ENCODE peak calls at places on chromosomes 13 and 19, in five cellular contexts. P is K562, L is A549, O is HepG2, T is GM12878. H is an unnamed sample.

GRCh38 chr13:95533545-95534135 is 18.9 kb upstream of the CLDN10 start:
- DNase-seq in P (no peak), L (no peak), O (no peak), T (no peak), H (peak; percentile 64)

GRCh38 chr13:25881946-25882574 is 169.8 kb downstream of the SHISA2 start:
- DNase-seq in P (no peak), L (no peak), O (no peak), T (no peak), H (peak; percentile 78)

GRCh38 chr13:76677047-76677446 is 209.2 kb downstream of the KCTD12 start:
- DNase-seq in P (no peak), L (no peak), O (no peak), T (no peak), H (no peak)

GRCh38 chr19:23790641-23791488 is 32.2 kb upstream of the ZNF681 start:
- DNase-seq in P (no peak), L (no peak), O (no peak), T (no peak), H (no peak)

GRCh38 chr19:29665826-29666633 is 769 bp downstream of the PLEKHF1 start:
- DNase-seq in P (no peak), L (no peak), O (no peak), T (no peak), H (peak; percentile 90)

GRCh38 chr13:43077446-43077845 is 54.1 kb downstream of the DNAJC15 start:
- DNase-seq in P (no peak), L (no peak), O (no peak), T (no peak), H (no peak)

GRCh38 chr19:5090780-5091575 is 122.1 kb downstream of the KDM4B start:
- DNase-seq in P (peak; percentile 87), L (no peak), O (no peak), T (no peak), H (no peak)

GRCh38 chr13:83007226-83007625 is 875.0 kb downstream of the SLITRK1 start:
- DNase-seq in P (no peak), L (no peak), O (no peak), T (no peak), H (no peak)

GRCh38 chr13:105997436-105998232 is 537.8 kb downstream of the EFNB2 start:
- DNase-seq in P (no peak), L (no peak), O (no peak), T (no peak), H (no peak)

GRCh38 chr19:38989066-38989605 is 13.6 kb upstream of the FBXO17 start:
- DNase-seq in P (no peak), L (peak; percentile 55), O (no peak), T (no peak), H (peak; percentile 82)

GRCh38 chr13:46896346-46897138 is at the start of gene HTR2A:
- DNase-seq in P (no peak), L (no peak), O (no peak), T (no peak), H (peak; percentile 12)

GRCh38 chr13:79874396-79875360 is 393.7 kb downstream of the NDFIP2 start:
- DNase-seq in P (no peak), L (no peak), O (no peak), T (no peak), H (peak; percentile 28)

GRCh38 chr13:113849546-113849945 is 14.3 kb downstream of the GAS6 start:
- DNase-seq in P (no peak), L (no peak), O (no peak), T (no peak), H (no peak)

GRCh38 chr19:29587518-29587986 is 18.5 kb upstream of the POP4 start:
- DNase-seq in P (no peak), L (no peak), O (no peak), T (peak; percentile 76), H (no peak)

DNA sequence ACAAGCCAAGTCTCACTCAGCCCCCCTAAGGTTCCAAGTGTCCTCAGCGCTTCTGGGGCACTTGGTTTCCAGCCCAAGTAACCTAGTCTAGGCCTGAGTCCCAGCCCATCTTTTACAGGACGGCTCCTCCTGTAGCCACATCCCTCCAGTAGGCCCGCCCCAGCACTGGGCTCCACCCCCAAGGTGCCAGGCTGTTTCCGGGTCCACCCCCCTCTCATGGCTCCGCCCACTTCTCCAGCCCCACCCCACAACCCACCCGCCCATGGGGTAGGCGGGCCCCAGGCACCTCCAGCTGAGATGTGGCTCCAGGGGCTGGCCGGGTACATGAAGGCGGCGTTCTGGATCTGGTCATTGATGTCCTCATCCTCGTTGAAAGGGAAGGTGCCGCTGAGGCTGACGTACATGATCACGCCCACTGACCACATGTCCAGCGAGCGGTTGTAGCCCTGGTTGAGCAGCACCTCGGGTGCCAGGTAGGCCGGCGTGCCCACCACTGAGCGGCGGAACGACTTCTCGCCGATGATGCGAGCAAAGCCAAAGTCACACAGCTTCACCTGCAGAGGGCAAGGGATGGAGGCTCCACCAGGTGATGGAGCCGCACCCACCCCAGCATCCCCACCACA is 17.2 kb upstream of the DACT3 start:
- DNase-seq in P (peak; percentile 98), L (peak; percentile 64), O (no peak), T (no peak), H (peak; percentile 89)
- TF ChIP-seq JUNB in P (no peak), L (no peak), O (no peak), T (no peak), H (no peak)

DNA sequence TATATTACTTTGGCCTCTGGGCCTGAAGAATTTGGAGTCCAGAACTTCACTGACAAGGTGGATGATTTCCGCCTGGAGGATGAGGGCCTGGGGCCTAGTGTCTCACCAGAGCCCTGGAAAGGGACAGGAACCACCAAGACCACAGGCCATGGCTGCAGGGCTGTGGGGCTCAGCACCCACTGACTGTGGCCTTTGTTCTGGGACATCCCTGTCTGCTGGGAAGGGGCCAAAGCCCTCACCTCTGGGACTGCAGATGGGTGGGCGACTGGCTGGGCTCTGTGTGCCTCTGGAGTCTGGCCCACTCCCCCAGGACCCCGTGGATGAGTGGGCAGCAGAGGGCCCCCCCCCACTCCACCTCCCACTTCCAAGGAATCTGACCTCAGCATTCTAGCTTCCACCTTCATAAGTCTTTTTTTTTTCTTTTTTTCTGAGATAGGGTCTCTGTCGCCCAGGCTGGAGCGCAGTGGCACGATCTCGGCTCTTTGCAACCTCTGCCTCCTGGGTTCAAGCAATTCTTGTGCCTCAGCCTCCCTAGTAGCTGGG is 20.3 kb downstream of the CHST8 start:
- DNase-seq in P (no peak), L (no peak), O (no peak), T (no peak), H (no peak)
- H3K4me1 ChIP-seq in P (no peaks in the 10 kb centered on the region), L (no peaks in the 10 kb centered on the region), O (no peaks in the 10 kb centered on the region), T (no peaks in the 10 kb centered on the region), H (peaks cover 40% of the 10 kb centered on the region)

GRCh38 chr19:35266149-35266903 is 2.4 kb upstream of the USF2 start:
- DNase-seq in P (no peak), L (no peak), O (no peak), T (no peak), H (no peak)
- TF ChIP-seq JUNB in P (no peak), L (no peak), O (no peak), T (no peak), H (no peak)

GRCh38 chr19:8449830-8450229 is 5.1 kb downstream of the HNRNPM start:
- DNase-seq in P (no peak), L (no peak), O (peak; percentile 25), T (no peak), H (peak; percentile 59)

GRCh38 chr19:8452446-8453123 is 7.8 kb downstream of the HNRNPM start:
- DNase-seq in P (no peak), L (no peak), O (no peak), T (no peak), H (no peak)

GRCh38 chr19:8453616-8454015 is 8.8 kb downstream of the HNRNPM start:
- DNase-seq in P (no peak), L (no peak), O (no peak), T (no peak), H (no peak)

GRCh38 chr19:8451377-8451776 is 6.6 kb downstream of the HNRNPM start:
- DNase-seq in P (no peak), L (no peak), O (peak; percentile 33), T (no peak), H (no peak)

GRCh38 chr19:8451885-8452284 is 7.1 kb downstream of the HNRNPM start:
- DNase-seq in P (no peak), L (peak; percentile 30), O (peak; percentile 28), T (no peak), H (no peak)
- H3K4me1 ChIP-seq in P (peaks cover 23% of the 10 kb centered on the region), L (peaks cover 81% of the 10 kb centered on the region), O (peaks cover 75% of the 10 kb centered on the region), T (peaks cover 11% of the 10 kb centered on the region), H (peaks cover 77% of the 10 kb centered on the region)

DNA sequence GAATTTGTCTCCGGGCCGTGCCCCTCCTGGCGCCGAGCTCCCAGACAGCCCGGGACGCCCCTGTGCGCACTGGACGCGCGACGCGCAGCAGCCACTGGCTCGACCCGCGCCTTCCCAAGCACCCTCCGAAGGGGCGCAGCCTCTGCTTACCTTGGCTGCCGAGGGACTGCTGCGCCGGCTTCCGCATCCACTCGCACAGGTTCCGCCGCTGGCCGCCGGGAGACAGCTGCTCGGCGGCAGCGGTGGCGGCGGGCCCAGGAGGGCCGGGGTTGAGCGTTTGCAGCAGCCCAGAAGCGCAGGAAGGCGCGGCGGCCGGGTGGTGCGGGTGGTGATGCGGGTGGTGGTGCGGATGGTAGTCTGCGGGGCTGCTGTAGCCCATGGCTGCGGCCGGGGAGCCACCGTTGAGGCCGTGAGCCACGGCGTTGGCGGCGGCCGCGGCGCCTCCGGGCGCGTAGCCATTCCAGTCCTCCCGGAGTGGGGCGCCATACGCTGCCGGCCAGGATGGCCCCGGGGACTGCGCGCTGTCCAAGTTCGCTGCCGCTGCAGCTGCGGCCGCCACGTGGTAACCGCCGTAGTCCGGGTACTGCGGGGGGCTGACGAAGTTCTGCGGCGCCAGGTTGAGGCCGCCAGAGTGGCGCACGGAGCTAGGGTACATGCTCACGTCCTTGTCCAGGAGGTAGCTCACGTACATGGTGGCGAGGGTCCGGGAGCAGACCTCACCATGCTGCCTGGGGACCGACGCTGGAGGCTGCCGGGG is 621 bp downstream of the CDX2 start:
- DNase-seq in P (no peak), L (peak; percentile 36), O (no peak), T (no peak), H (peak; percentile 72)
- TF ChIP-seq JUNB in P (no peak), L (no peak), O (no peak), T (no peak), H (no peak)

GRCh38 chr13:112161441-112162301 is 94.7 kb downstream of the SOX1 start:
- DNase-seq in P (no peak), L (no peak), O (peak; percentile 10), T (no peak), H (peak; percentile 88)

GRCh38 chr13:112158961-112159360 is 92.0 kb downstream of the SOX1 start:
- DNase-seq in P (no peak), L (no peak), O (no peak), T (no peak), H (no peak)

GRCh38 chr13:112159575-112160547 is 92.9 kb downstream of the SOX1 start:
- DNase-seq in P (no peak), L (no peak), O (peak; percentile 73), T (no peak), H (peak; percentile 42)

GRCh38 chr13:112165712-112166111 is 98.8 kb downstream of the SOX1 start:
- DNase-seq in P (no peak), L (no peak), O (no peak), T (no peak), H (peak; percentile 14)

GRCh38 chr13:112160558-112160957 is 93.6 kb downstream of the SOX1 start:
- DNase-seq in P (no peak), L (no peak), O (no peak), T (no peak), H (no peak)
- H3K4me1 ChIP-seq in P (no peaks in the 10 kb centered on the region), L (no peaks in the 10 kb centered on the region), O (peaks cover 38% of the 10 kb centered on the region), T (no peaks in the 10 kb centered on the region), H (peaks cover 39% of the 10 kb centered on the region)

H was measured in GM23338.